ENCODE peak calls at places on chromosome 22, in four cellular contexts. One of them, this sample, is unnamed.

GRCh38 chr22:46791201-46791731 is 28.8 kb downstream of the TBC1D22A start:
- DNase-seq in K562: no peak
- DNase-seq in GM12878: no peak
- DNase-seq in GM12891: no peak
- DNase-seq in this sample: peak

GRCh38 chr22:19691721-19692341 is 22.5 kb upstream of the SEPTIN5 start:
- DNase-seq in K562: peak
- DNase-seq in GM12878: no peak
- DNase-seq in GM12891: no peak
- DNase-seq in this sample: no peak

GRCh38 chr22:26689553-26690301 is 32.3 kb downstream of the MIAT start:
- DNase-seq in K562: no peak
- DNase-seq in GM12878: no peak
- DNase-seq in GM12891: no peak
- DNase-seq in this sample: no peak

GRCh38 chr22:38032681-38033521 is 24.3 kb upstream of the PICK1 start:
- DNase-seq in K562: no peak
- DNase-seq in GM12878: no peak
- DNase-seq in GM12891: no peak
- DNase-seq in this sample: peak

GRCh38 chr22:38401336-38402084 is 53.5 kb downstream of the KCNJ4 start:
- DNase-seq in K562: peak
- DNase-seq in GM12878: no peak
- DNase-seq in GM12891: no peak
- DNase-seq in this sample: no peak

GRCh38 chr22:49083607-49084006 is 744.1 kb downstream of the BRD1 start:
- DNase-seq in K562: no peak
- DNase-seq in GM12878: no peak
- DNase-seq in GM12891: no peak
- DNase-seq in this sample: no peak

GRCh38 chr22:30649430-30650007 is 13.9 kb downstream of the SLC35E4 start:
- DNase-seq in K562: peak
- DNase-seq in GM12878: no peak
- DNase-seq in GM12891: peak
- DNase-seq in this sample: peak

GRCh38 chr22:24768537-24769374 is 5.8 kb downstream of the PIWIL3 start:
- DNase-seq in K562: peak
- DNase-seq in GM12878: no peak
- DNase-seq in GM12891: no peak
- DNase-seq in this sample: peak

GRCh38 chr22:49899530-49899929 is 18.7 kb downstream of the ALG12 start:
- DNase-seq in K562: no peak
- DNase-seq in GM12878: no peak
- DNase-seq in GM12891: no peak
- DNase-seq in this sample: no peak

GRCh38 chr22:37564111-37564711 is 3.9 kb downstream of the CDC42EP1 start:
- DNase-seq in K562: no peak
- DNase-seq in GM12878: no peak
- DNase-seq in GM12891: no peak
- DNase-seq in this sample: no peak

GRCh38 chr22:47102081-47102480 is 339.6 kb downstream of the TBC1D22A start:
- DNase-seq in K562: no peak
- DNase-seq in GM12878: no peak
- DNase-seq in GM12891: no peak
- DNase-seq in this sample: no peak

GRCh38 chr22:39856588-39856987 is 37.0 kb downstream of the ENTHD1 start:
- DNase-seq in K562: no peak
- DNase-seq in GM12878: no peak
- DNase-seq in GM12891: no peak
- DNase-seq in this sample: no peak

GRCh38 chr22:47292546-47293320 is 530.3 kb downstream of the TBC1D22A start:
- DNase-seq in K562: no peak
- DNase-seq in GM12878: no peak
- DNase-seq in GM12891: no peak
- DNase-seq in this sample: no peak

GRCh38 chr22:48531721-48532435 is 1295.8 kb downstream of the BRD1 start:
- DNase-seq in K562: no peak
- DNase-seq in GM12878: no peak
- DNase-seq in GM12891: no peak
- DNase-seq in this sample: no peak

GRCh38 chr22:20324139-20324516 is 4.3 kb upstream of the DGCR6L start:
- DNase-seq in K562: no peak
- DNase-seq in GM12878: no peak
- DNase-seq in GM12891: no peak
- DNase-seq in this sample: no peak

GRCh38 chr22:37842015-37842793 is 1.9 kb downstream of the ANKRD54 start:
- DNase-seq in K562: no peak
- DNase-seq in GM12878: no peak
- DNase-seq in GM12891: no peak
- DNase-seq in this sample: no peak

GRCh38 chr22:18024276-18024939 is at the start of gene MICAL3:
- DNase-seq in K562: peak
- DNase-seq in GM12878: no peak
- DNase-seq in GM12891: peak
- DNase-seq in this sample: no peak

GRCh38 chr22:22682807-22683667 is 38.6 kb downstream of the GGTLC2 start:
- DNase-seq in K562: no peak
- DNase-seq in GM12878: no peak
- DNase-seq in GM12891: no peak
- DNase-seq in this sample: no peak
- TF ChIP-seq SPI1 in K562: no peak
- TF ChIP-seq SPI1 in GM12878: no peak
- TF ChIP-seq SPI1 in GM12891: no peak
- TF ChIP-seq SPI1 in this sample: no peak

DNA sequence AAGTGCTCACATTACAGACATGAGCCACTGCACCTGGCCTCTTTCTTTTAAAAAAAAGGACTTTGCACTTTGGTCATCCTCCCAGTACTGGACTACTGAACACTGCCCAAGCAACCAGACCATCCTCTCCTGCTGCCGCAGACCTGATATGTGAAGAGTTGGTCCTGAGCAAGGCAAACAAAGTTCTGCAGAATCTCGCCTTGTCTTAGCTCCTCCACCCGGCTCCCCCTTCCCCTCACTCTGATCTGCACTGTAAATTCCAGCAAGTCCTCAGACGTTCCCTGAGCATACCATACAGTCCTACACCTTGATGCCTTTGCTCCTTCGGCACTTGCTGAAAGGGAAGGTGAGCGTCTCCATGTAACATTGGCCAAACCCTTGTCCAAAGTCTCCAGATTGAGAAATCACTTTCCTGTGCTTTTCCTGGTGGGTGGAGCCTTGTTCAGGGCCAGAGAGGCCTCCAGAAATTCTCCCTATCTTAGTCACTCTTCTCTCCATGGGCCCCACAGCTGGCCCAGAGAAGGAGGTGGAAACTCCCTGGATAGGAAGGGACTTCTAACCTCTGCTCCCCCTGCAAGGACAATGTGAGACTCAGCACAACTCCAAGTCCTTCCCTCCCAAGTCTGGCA is 47.0 kb upstream of the TIMP3 start:
- DNase-seq in K562: no peak
- DNase-seq in GM12878: no peak
- DNase-seq in GM12891: no peak
- DNase-seq in this sample: no peak
- TF ChIP-seq SPI1 in K562: no peak
- TF ChIP-seq SPI1 in GM12878: no peak
- TF ChIP-seq SPI1 in GM12891: no peak
- TF ChIP-seq SPI1 in this sample: no peak

DNA sequence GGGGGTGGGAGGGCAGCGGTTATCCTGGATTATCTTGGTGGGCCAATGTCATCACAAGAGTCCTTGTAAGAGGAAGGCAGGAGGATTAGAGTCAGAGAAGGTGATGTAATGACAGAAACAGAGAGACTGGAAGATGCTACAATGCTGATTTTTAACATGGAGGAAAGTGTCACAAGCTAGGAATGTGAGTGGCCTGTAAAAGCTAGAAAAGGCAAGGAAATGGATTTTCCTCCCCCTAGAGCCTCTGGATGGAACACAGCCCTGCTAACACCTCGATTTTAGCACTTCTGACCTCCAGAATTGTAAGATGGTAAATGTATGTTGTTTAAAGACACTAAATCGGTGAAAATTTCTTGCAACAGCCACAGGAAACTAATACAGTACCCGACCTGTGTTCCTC is 109.3 kb downstream of the MN1 start:
- DNase-seq in K562: no peak
- DNase-seq in GM12878: no peak
- DNase-seq in GM12891: no peak
- DNase-seq in this sample: no peak
- TF ChIP-seq SPI1 in K562: no peak
- TF ChIP-seq SPI1 in GM12878: no peak
- TF ChIP-seq SPI1 in GM12891: no peak
- TF ChIP-seq SPI1 in this sample: no peak

GRCh38 chr22:36352775-36353507 is 34.8 kb downstream of the MYH9 start:
- DNase-seq in K562: no peak
- DNase-seq in GM12878: no peak
- DNase-seq in GM12891: no peak
- DNase-seq in this sample: no peak
- TF ChIP-seq SPI1 in K562: no peak
- TF ChIP-seq SPI1 in GM12878: no peak
- TF ChIP-seq SPI1 in GM12891: no peak
- TF ChIP-seq SPI1 in this sample: no peak

DNA sequence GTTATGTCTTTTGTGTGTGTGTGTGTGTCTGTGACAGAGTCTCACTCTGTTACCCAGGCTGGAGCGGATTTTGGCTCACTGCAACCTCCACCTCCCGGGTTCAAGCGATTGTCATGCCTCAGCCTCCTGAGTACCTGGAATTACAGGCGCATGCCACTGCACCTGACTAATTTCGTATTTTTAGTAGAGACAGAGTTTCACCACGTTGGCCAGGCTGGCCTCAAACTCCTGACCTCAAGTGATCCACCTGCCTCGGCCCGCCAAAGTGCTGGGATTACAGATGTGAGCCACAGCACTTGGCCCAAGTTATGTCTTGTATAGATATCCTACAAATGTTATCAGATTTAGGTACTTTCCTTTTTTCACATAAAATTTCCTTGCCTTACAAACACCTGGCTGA is 9.9 kb downstream of the PISD start:
- DNase-seq in K562: no peak
- DNase-seq in GM12878: no peak
- DNase-seq in GM12891: no peak
- DNase-seq in this sample: no peak
- TF ChIP-seq SPI1 in K562: no peak
- TF ChIP-seq SPI1 in GM12878: no peak
- TF ChIP-seq SPI1 in GM12891: no peak
- TF ChIP-seq SPI1 in this sample: no peak

This sample was measured in HL-60.